ENCODE peak calls at places on chromosomes 16 and 17, in six cellular contexts. J, Z, H, R, W and B are unnamed samples.

GRCh38 chr17:8046929-8047768 is 8.3 kb downstream of the ALOX15B start:
- DNase-seq in Z (no peak), J (no peak), H (no peak), R (no peak), W (peak; percentile 56), B (no peak)

GRCh38 chr17:79841369-79842135 is 2.3 kb upstream of the CBX4 start:
- DNase-seq in H (no peak), Z (no peak), R (no peak), J (no peak), W (no peak), B (no peak)

GRCh38 chr17:75521951-75522727 is 3.4 kb upstream of the LLGL2 start:
- DNase-seq in Z (no peak), R (no peak), H (no peak), W (no peak), J (no peak), B (no peak)

GRCh38 chr16:68206224-68206623 is 29.7 kb downstream of the ESRP2 start:
- DNase-seq in H (no peak), R (no peak), J (no peak), W (no peak), Z (no peak), B (no peak)

GRCh38 chr17:77526259-77526711 is 385.5 kb downstream of the SEC14L1 start:
- DNase-seq in R (no peak), J (no peak), H (no peak), Z (no peak), W (peak; percentile 36), B (no peak)

GRCh38 chr16:52631711-52632110 is 84.8 kb upstream of the TOX3 start:
- DNase-seq in J (no peak), R (no peak), Z (no peak), W (no peak), H (no peak), B (no peak)

GRCh38 chr16:9123871-9124270 is 32.4 kb downstream of the HAPSTR1 start:
- DNase-seq in R (no peak), H (no peak), J (no peak), Z (no peak), W (peak; percentile 71), B (peak; percentile 31)

GRCh38 chr17:64064331-64064730 is 43.9 kb upstream of the ICAM2 start:
- DNase-seq in R (no peak), W (no peak), H (no peak), Z (no peak), J (no peak), B (no peak)

GRCh38 chr16:25014500-25015147 is 545 bp downstream of the ARHGAP17 start:
- DNase-seq in W (peak; percentile 77), R (peak; percentile 43), J (peak; percentile 36), Z (peak; percentile 81), H (peak; percentile 51), B (peak; percentile 10)

GRCh38 chr17:41687828-41688640 is 651 bp upstream of the EIF1 start:
- DNase-seq in H (peak; percentile 83), W (peak; percentile 81), J (peak; percentile 60), Z (peak; percentile 73), R (no peak), B (no peak)